ENCODE peak calls at places on chromosomes 13 and 19, in nine cellular contexts. A is hepatic stellate cell; C is NCI-H1105; K is cardiac muscle cell; I is A673; D is GM03348; S is GM23338; T is OCI-LY7; V is stimulated activated CD4-positive, alpha-beta T cell treated with anti-CD3 and anti-CD28 coated beads, Interleukin-1b, Interleukin-23, amount 100 ng/mL, for 24 hours. B is an unnamed sample.

GRCh38 chr19:32246032-32246431 is 99.4 kb upstream of the ZNF507 start:
- DNase-seq in A (no peak), C (no peak), K (no peak), I (no peak), D (no peak), S (no peak), T (no peak), V (no peak), B (no peak)

GRCh38 chr13:98843482-98843877 is 91.0 kb upstream of the SLC15A1 start:
- DNase-seq in A (no peak), C (no peak), K (no peak), I (no peak), D (no peak), S (no peak), T (no peak), V (no peak), B (no peak)

GRCh38 chr19:38693380-38694223 is 46.2 kb downstream of the ACTN4 start:
- DNase-seq in A (peak; percentile 68), C (no peak), K (peak; percentile 76), I (peak; percentile 77), D (peak; percentile 79), S (peak; percentile 85), T (peak; percentile 9), V (no peak), B (no peak)

GRCh38 chr19:40908981-40909380 is 26.9 kb upstream of the CYP2A7 start:
- DNase-seq in A (no peak), C (no peak), K (no peak), I (no peak), D (no peak), S (peak; percentile 56), T (no peak), V (peak; percentile 22), B (no peak)

GRCh38 chr13:40589285-40590109 is 76.9 kb downstream of the FOXO1 start:
- DNase-seq in A (peak; percentile 34), C (no peak), K (peak; percentile 72), I (peak; percentile 49), D (peak; percentile 68), S (no peak), T (peak; percentile 97), V (no peak), B (peak; percentile 88)

GRCh38 chr13:75362026-75362425 is 119.9 kb downstream of the TBC1D4 start:
- DNase-seq in A (no peak), C (no peak), K (no peak), I (no peak), D (no peak), S (no peak), T (no peak), V (no peak), B (no peak)

GRCh38 chr19:46296722-46297431 is at the start of gene HIF3A:
- DNase-seq in A (no peak), C (peak; percentile 82), K (peak; percentile 85), I (peak; percentile 86), D (peak; percentile 35), S (peak; percentile 99), T (no peak), V (no peak), B (no peak)

GRCh38 chr19:42268142-42268703 is 829 bp upstream of the CIC start:
- DNase-seq in A (peak; percentile 96), C (peak; percentile 100), K (peak; percentile 100), I (peak; percentile 100), D (peak; percentile 95), S (peak; percentile 100), T (peak; percentile 100), V (peak; percentile 99), B (peak; percentile 98)

GRCh38 chr13:98285852-98286594 is 109.0 kb upstream of the RNF113B start:
- DNase-seq in A (no peak), C (peak; percentile 31), K (no peak), I (peak; percentile 41), D (no peak), S (no peak), T (no peak), V (no peak), B (no peak)

GRCh38 chr19:44602071-44602470 is 11.3 kb upstream of the IGSF23 start:
- DNase-seq in A (no peak), C (no peak), K (no peak), I (no peak), D (no peak), S (no peak), T (no peak), V (no peak), B (no peak)

GRCh38 chr13:35468195-35468594 is 8.3 kb downstream of the MAB21L1 start:
- DNase-seq in A (no peak), C (no peak), K (no peak), I (no peak), D (peak; percentile 48), S (no peak), T (no peak), V (no peak), B (no peak)

B was measured in GM12878.